ENCODE peak calls at places on chromosomes 7 and 10, in eight cellular contexts. X, P, I, J, K, T, A and G are unnamed samples.

GRCh38 chr10:3277566-3277965 is 105.0 kb upstream of the PITRM1 start:
- DNase-seq in P (no peak), K (no peak), X (no peak), I (no peak), A (no peak), J (no peak), T (no peak), G (no peak)

GRCh38 chr7:30553141-30553540 is 41.5 kb upstream of the GARS1 start:
- DNase-seq in A (no peak), T (no peak), J (no peak), X (no peak), I (no peak), P (no peak), K (no peak), G (no peak)

GRCh38 chr10:51892965-51893658 is 193.7 kb upstream of the CSTF2T start:
- DNase-seq in X (no peak), P (no peak), I (no peak), J (peak; percentile 85), K (peak; percentile 4), A (no peak), T (peak; percentile 29), G (peak; percentile 7)

GRCh38 chr7:33892945-33893344 is 12.4 kb upstream of the BMPER start:
- DNase-seq in P (no peak), X (no peak), I (no peak), J (no peak), K (no peak), T (no peak), A (no peak), G (no peak)

GRCh38 chr7:149253665-149254064 is 8.3 kb upstream of the ZNF783 start:
- DNase-seq in J (no peak), T (no peak), P (no peak), X (no peak), I (no peak), K (no peak), A (no peak), G (no peak)

GRCh38 chr7:139829654-139830130 is 628 bp downstream of the TBXAS1 start:
- DNase-seq in I (no peak), K (no peak), P (no peak), A (no peak), X (no peak), J (no peak), T (no peak), G (no peak)

GRCh38 chr7:140261522-140261921 is 84.7 kb upstream of the KDM7A start:
- DNase-seq in X (no peak), I (no peak), J (no peak), A (no peak), T (no peak), P (no peak), K (no peak), G (no peak)

GRCh38 chr10:14779053-14779649 is 4.5 kb upstream of the FAM107B start:
- DNase-seq in I (no peak), X (no peak), T (no peak), P (no peak), J (peak; percentile 69), K (no peak), A (no peak), G (no peak)

GRCh38 chr10:20622522-20623270 is 274.4 kb downstream of the NEBL start:
- DNase-seq in P (no peak), J (peak; percentile 87), A (no peak), I (no peak), K (no peak), X (no peak), T (no peak), G (no peak)

GRCh38 chr10:105339669-105340068 is 698.6 kb downstream of the SORCS3 start:
- DNase-seq in T (no peak), J (no peak), I (no peak), P (no peak), X (no peak), K (no peak), A (no peak), G (no peak)

GRCh38 chr10:125377368-125377767 is 217.0 kb upstream of the CTBP2 start:
- DNase-seq in X (no peak), I (no peak), K (no peak), T (no peak), P (no peak), J (no peak), A (no peak), G (no peak)

GRCh38 chr10:27525819-27526218 is 21.7 kb downstream of the RAB18 start:
- DNase-seq in X (no peak), A (no peak), T (no peak), K (no peak), I (no peak), J (no peak), P (no peak), G (no peak)

GRCh38 chr10:84244651-84245270 is at the start of gene RGR:
- DNase-seq in A (no peak), X (no peak), I (no peak), J (no peak), K (peak; percentile 41), P (peak; percentile 76), T (no peak), G (peak; percentile 29)

GRCh38 chr7:27187702-27188665 is 3.0 kb upstream of the HOXA11 start:
- DNase-seq in I (peak; percentile 2), A (no peak), T (no peak), X (peak; percentile 19), J (peak; percentile 52), P (peak; percentile 70), K (no peak), G (no peak)

GRCh38 chr10:3435671-3436070 is 263.1 kb upstream of the PITRM1 start:
- DNase-seq in X (no peak), K (no peak), J (peak; percentile 2), A (no peak), I (no peak), P (no peak), T (no peak), G (no peak)

GRCh38 chr7:7183061-7183832 is 903 bp downstream of the C1GALT1 start:
- DNase-seq in X (peak; percentile 41), J (peak; percentile 34), A (peak; percentile 27), T (no peak), P (peak; percentile 72), K (no peak), I (no peak), G (peak; percentile 30)

GRCh38 chr10:75773139-75773801 is 341.8 kb downstream of the LRMDA start:
- DNase-seq in I (no peak), T (no peak), A (no peak), P (no peak), K (no peak), X (peak; percentile 47), J (peak; percentile 100), G (no peak)

GRCh38 chr7:2641406-2642393 is 9.9 kb downstream of the TTYH3 start:
- DNase-seq in K (no peak), I (no peak), X (peak; percentile 98), A (no peak), J (no peak), T (no peak), P (peak; percentile 96), G (no peak)

GRCh38 chr7:151051108-151051507 is 2.8 kb downstream of the ASIC3 start:
- DNase-seq in A (peak; percentile 31), I (peak; percentile 26), J (no peak), P (no peak), X (peak; percentile 58), K (peak; percentile 55), T (no peak), G (no peak)

GRCh38 chr7:122886357-122887081 is at the start of gene CADPS2:
- DNase-seq in I (no peak), X (peak; percentile 92), K (peak; percentile 67), J (peak; percentile 71), T (peak; percentile 58), A (no peak), P (peak; percentile 93), G (peak; percentile 90)

GRCh38 chr7:119281181-119281846 is 991.7 kb upstream of the KCND2 start:
- DNase-seq in K (no peak), X (no peak), J (no peak), I (no peak), A (no peak), T (no peak), P (no peak), G (no peak)

GRCh38 chr7:130732980-130733865 is 784 bp downstream of the KLF14 start:
- DNase-seq in P (no peak), K (peak; percentile 14), A (no peak), J (no peak), X (peak; percentile 61), T (no peak), I (no peak), G (peak; percentile 74)

GRCh38 chr7:131786204-131786603 is 229.8 kb upstream of the PODXL start:
- DNase-seq in J (no peak), K (no peak), T (no peak), X (no peak), I (no peak), P (no peak), A (no peak), G (no peak)